ENCODE peak calls at places on chromosome X, in ten cellular contexts. F, W, V, X, T, S, G, U, E and C are unnamed samples.

GRCh38 chrX:53930513-53931380 is 113.5 kb downstream of the PHF8 start:
- DNase-seq in X (no peak), U (no peak), W (no peak), E (no peak), G (no peak), S (no peak), T (peak; percentile 1), F (no peak), V (no peak), C (no peak)

GRCh38 chrX:40167240-40168182 is 69.8 kb upstream of the BCOR start:
- DNase-seq in X (peak; percentile 84), S (peak; percentile 85), T (no peak), G (no peak), W (peak; percentile 63), V (no peak), F (no peak), U (no peak), E (no peak), C (no peak)

GRCh38 chrX:118574666-118575065 is 79.1 kb downstream of the DOCK11 start:
- DNase-seq in S (peak; percentile 10), U (no peak), V (no peak), T (no peak), X (no peak), W (no peak), G (no peak), E (no peak), F (no peak), C (no peak)

GRCh38 chrX:41779058-41779564 is 55.1 kb downstream of the GPR82 start:
- DNase-seq in U (no peak), E (no peak), V (no peak), G (no peak), S (no peak), W (peak; percentile 9), F (no peak), T (peak; percentile 1), X (no peak), C (no peak)

GRCh38 chrX:47611926-47612325 is 7.7 kb downstream of the SYN1 start:
- DNase-seq in G (no peak), T (no peak), S (no peak), E (no peak), F (no peak), V (no peak), U (no peak), W (no peak), X (no peak), C (no peak)

GRCh38 chrX:140815868-140816267 is 106.3 kb downstream of the LINC00632 start:
- DNase-seq in F (no peak), S (no peak), G (no peak), T (peak; percentile 3), U (no peak), W (no peak), E (no peak), V (no peak), X (no peak), C (no peak)

GRCh38 chrX:37759878-37760418 is 19.9 kb upstream of the CYBB start:
- DNase-seq in V (no peak), X (no peak), T (no peak), W (no peak), E (no peak), S (no peak), G (no peak), F (no peak), U (no peak), C (no peak)

GRCh38 chrX:148537556-148538182 is 37.3 kb downstream of the AFF2 start:
- DNase-seq in V (no peak), F (no peak), X (no peak), E (no peak), G (no peak), U (no peak), T (no peak), W (no peak), S (peak; percentile 0), C (no peak)

GRCh38 chrX:152898442-152898841 is 575 bp downstream of the ZNF185 start:
- DNase-seq in G (no peak), W (no peak), F (no peak), S (no peak), V (no peak), E (no peak), T (no peak), U (no peak), X (no peak), C (no peak)

GRCh38 chrX:65588795-65589194 is 54.2 kb upstream of the LAS1L start:
- DNase-seq in X (no peak), G (no peak), V (no peak), E (no peak), W (no peak), F (no peak), S (no peak), T (no peak), U (no peak), C (no peak)

GRCh38 chrX:115592997-115593734 is 32.2 kb downstream of the PLS3 start:
- DNase-seq in E (no peak), V (no peak), F (no peak), U (no peak), T (no peak), X (no peak), G (no peak), S (peak; percentile 23), W (no peak), C (no peak)

GRCh38 chrX:102339312-102340298 is 92.6 kb downstream of the NXF2 start:
- DNase-seq in V (peak; percentile 24), E (no peak), F (peak; percentile 12), T (no peak), X (peak; percentile 92), U (no peak), G (no peak), W (no peak), S (peak; percentile 49), C (no peak)

GRCh38 chrX:9677098-9677739 is 88.4 kb downstream of the GPR143 start:
- DNase-seq in V (no peak), S (no peak), T (no peak), U (peak; percentile 40), F (no peak), W (no peak), E (peak; percentile 46), G (no peak), X (no peak), C (peak; percentile 89)

GRCh38 chrX:24014388-24015018 is 12.5 kb downstream of the KLHL15 start:
- DNase-seq in S (no peak), W (no peak), G (no peak), U (no peak), V (no peak), E (no peak), T (no peak), F (no peak), X (no peak), C (peak; percentile 45)

GRCh38 chrX:70454441-70455365 is 10.1 kb downstream of the DLG3 start:
- DNase-seq in E (peak; percentile 52), T (peak; percentile 17), S (peak; percentile 95), W (peak; percentile 87), G (peak; percentile 48), F (peak; percentile 41), V (peak; percentile 78), U (peak; percentile 54), X (peak; percentile 95), C (no peak)

GRCh38 chrX:2320580-2321327 is 180.0 kb downstream of the DHRSX start:
- DNase-seq in S (no peak), F (no peak), T (peak; percentile 96), V (no peak), W (no peak), X (no peak), E (no peak), G (no peak), U (no peak), C (no peak)

GRCh38 chrX:84186603-84187358 is 1.2 kb downstream of the RPS6KA6 start:
- DNase-seq in T (no peak), S (peak; percentile 44), U (no peak), X (peak; percentile 43), E (no peak), F (no peak), W (no peak), V (no peak), G (no peak), C (no peak)

GRCh38 chrX:110167952-110168451 is 149.9 kb downstream of the AMMECR1 start:
- DNase-seq in S (peak; percentile 74), F (no peak), T (peak; percentile 32), V (peak; percentile 46), U (no peak), W (no peak), G (no peak), X (peak; percentile 67), E (no peak), C (no peak)

GRCh38 chrX:153582896-153583295 is 16.0 kb downstream of the CCNQ start:
- DNase-seq in V (peak; percentile 60), S (no peak), T (no peak), F (no peak), W (no peak), X (no peak), E (peak; percentile 87), U (peak; percentile 78), G (no peak), C (peak; percentile 23)

GRCh38 chrX:67555578-67556203 is 11.9 kb downstream of the AR start:
- DNase-seq in G (no peak), E (no peak), U (no peak), V (no peak), X (peak; percentile 55), S (peak; percentile 60), W (no peak), T (peak; percentile 26), F (peak; percentile 14), C (no peak)

GRCh38 chrX:40174594-40175415 is 77.0 kb upstream of the BCOR start:
- DNase-seq in F (no peak), V (peak; percentile 43), X (peak; percentile 75), U (no peak), E (no peak), W (peak; percentile 72), S (peak; percentile 56), G (no peak), T (peak; percentile 45), C (no peak)

GRCh38 chrX:69016220-69016941 is 148.9 kb downstream of the PJA1 start:
- DNase-seq in T (no peak), W (no peak), G (no peak), V (no peak), S (no peak), E (no peak), F (no peak), U (no peak), X (no peak), C (no peak)

GRCh38 chrX:10582215-10582733 is 38.1 kb downstream of the MID1 start:
- DNase-seq in E (no peak), G (no peak), U (no peak), T (no peak), F (no peak), S (no peak), X (no peak), W (no peak), V (no peak), C (no peak)

GRCh38 chrX:40772290-40772689 is 36.9 kb upstream of the MED14 start:
- DNase-seq in E (no peak), G (no peak), W (no peak), S (no peak), T (no peak), X (no peak), U (no peak), F (no peak), V (no peak), C (no peak)

GRCh38 chrX:21728276-21728968 is 29.5 kb downstream of the SMPX start:
- DNase-seq in V (no peak), E (no peak), U (no peak), G (no peak), W (no peak), X (no peak), S (no peak), F (no peak), T (no peak), C (no peak)

GRCh38 chrX:38799995-38800394 is 1.3 kb upstream of the MID1IP1 start:
- DNase-seq in X (no peak), T (peak; percentile 15), V (no peak), U (no peak), F (peak; percentile 23), W (no peak), E (no peak), S (no peak), G (no peak), C (no peak)

GRCh38 chrX:33592398-33592797 is 381.0 kb upstream of the DMD start:
- DNase-seq in V (no peak), G (no peak), X (no peak), T (no peak), W (no peak), S (no peak), U (no peak), F (no peak), E (no peak), C (no peak)

GRCh38 chrX:54447461-54447860 is 7.3 kb downstream of the TSR2 start:
- DNase-seq in V (no peak), T (no peak), F (no peak), U (no peak), W (no peak), S (peak; percentile 45), X (peak; percentile 38), G (no peak), E (no peak), C (no peak)